ENCODE peak calls at places on chromosomes 6 and 20, in six cellular contexts. A is fibroblast of lung; Q is NAMALWA; L is CD4-positive, alpha-beta T cell; E is hypothalamus; S is sciatic nerve. U is an unnamed sample.

GRCh38 chr20:39960522-39961420 is 728.3 kb downstream of the MAFB start:
- DNase-seq in A (no peak), Q (no peak), L (no peak), E (no peak), S (no peak), U (no peak)

GRCh38 chr20:38260378-38261053 is at the start of gene KIAA1755:
- DNase-seq in A (peak), Q (no peak), L (no peak), E (peak), S (peak), U (no peak)

GRCh38 chr6:108175592-108176279 is 9.9 kb downstream of the NR2E1 start:
- DNase-seq in A (no peak), Q (no peak), L (no peak), E (no peak), S (no peak), U (no peak)

GRCh38 chr6:617485-618100 is 39.3 kb downstream of the HUS1B start:
- DNase-seq in A (no peak), Q (no peak), L (no peak), E (no peak), S (no peak), U (peak)

GRCh38 chr20:22652685-22653568 is 68.6 kb upstream of the FOXA2 start:
- DNase-seq in A (no peak), Q (no peak), L (no peak), E (no peak), S (no peak), U (no peak)

GRCh38 chr20:9591080-9591479 is 76.7 kb downstream of the LAMP5 start:
- DNase-seq in A (no peak), Q (no peak), L (no peak), E (no peak), S (no peak), U (no peak)

GRCh38 chr6:149332602-149333311 is 15.2 kb downstream of the TAB2 start:
- DNase-seq in A (peak), Q (no peak), L (no peak), E (no peak), S (no peak), U (no peak)

GRCh38 chr6:101294676-101295075 is 98.8 kb upstream of the GRIK2 start:
- DNase-seq in A (peak), Q (no peak), L (no peak), E (no peak), S (no peak), U (no peak)

GRCh38 chr6:111958534-111958933 is 85.3 kb upstream of the FYN start:
- DNase-seq in A (no peak), Q (peak), L (no peak), E (no peak), S (no peak), U (no peak)

GRCh38 chr20:63847374-63848002 is 13.8 kb upstream of the ABHD16B start:
- DNase-seq in A (peak), Q (no peak), L (no peak), E (no peak), S (no peak), U (no peak)

GRCh38 chr20:21396045-21396893 is 1.1 kb downstream of the NKX2-4 start:
- DNase-seq in A (no peak), Q (no peak), L (no peak), E (no peak), S (no peak), U (no peak)

GRCh38 chr20:50578061-50578777 is 68.0 kb downstream of the PTPN1 start:
- DNase-seq in A (no peak), Q (no peak), L (no peak), E (no peak), S (peak), U (no peak)

GRCh38 chr6:36986704-36987047 is 680 bp upstream of the MTCH1 start:
- DNase-seq in A (no peak), Q (peak), L (no peak), E (no peak), S (no peak), U (no peak)

GRCh38 chr20:36969050-36969449 is 17.5 kb upstream of the SAMHD1 start:
- DNase-seq in A (no peak), Q (no peak), L (no peak), E (no peak), S (no peak), U (no peak)

GRCh38 chr6:43183441-43183840 is 1.4 kb downstream of the CUL9 start:
- DNase-seq in A (no peak), Q (no peak), L (no peak), E (no peak), S (no peak), U (no peak)

GRCh38 chr6:128350416-128351254 is 169.8 kb downstream of the PTPRK start:
- DNase-seq in A (peak), Q (no peak), L (no peak), E (no peak), S (no peak), U (no peak)

GRCh38 chr6:5979650-5980427 is 26.9 kb downstream of the NRN1 start:
- DNase-seq in A (no peak), Q (no peak), L (no peak), E (no peak), S (no peak), U (no peak)

GRCh38 chr20:30484749-30485070 is 772.8 kb upstream of the DEFB115 start:
- DNase-seq in A (no peak), Q (no peak), L (no peak), E (no peak), S (no peak), U (no peak)

U was measured in T-cell.